ENCODE peak calls at places on chromosomes 5 and 9, in ten cellular contexts. V is GM13977, C is bronchial epithelial cell, K is AG04450, B is ovary, H is dorsolateral prefrontal cortex, D is activated B cell treated with CpG ODN at 0.5 μM for 24 hours, N is adrenal gland, L is astrocyte of the spinal cord, U is HCT116. T is an unnamed sample.
A peak's percentile ranks its signal among the peaks of the same experiment; 100 is the strongest.

GRCh38 chr5:176675676-176676360 is 28.5 kb downstream of the TSPAN17 start:
- DNase-seq in U (peak; percentile 57), K (no peak), L (no peak), D (no peak), N (no peak), C (peak; percentile 43), V (no peak), H (no peak), B (no peak), T (no peak)

GRCh38 chr9:16039103-16039987 is 486.5 kb downstream of the CCDC171 start:
- DNase-seq in N (no peak), U (peak; percentile 34), K (no peak), D (no peak), H (no peak), L (peak; percentile 68), C (no peak), B (peak; percentile 61), V (no peak), T (no peak)

GRCh38 chr9:88535932-88536324 is 950 bp downstream of the NXNL2 start:
- DNase-seq in H (no peak), B (peak; percentile 60), N (peak; percentile 20), U (no peak), D (no peak), C (no peak), L (no peak), V (no peak), K (no peak), T (no peak)

GRCh38 chr5:170470808-170471404 is 32.9 kb upstream of the KCNIP1 start:
- DNase-seq in L (no peak), B (no peak), C (no peak), U (no peak), D (no peak), K (no peak), V (no peak), N (no peak), H (no peak), T (no peak)

GRCh38 chr5:777756-778161 is 6.8 kb downstream of the ZDHHC11B start:
- DNase-seq in B (peak; percentile 27), L (no peak), V (no peak), K (no peak), N (no peak), D (no peak), C (no peak), H (no peak), U (no peak), T (no peak)

GRCh38 chr5:84403773-84404172 is 19.1 kb upstream of the EDIL3 start:
- DNase-seq in C (peak; percentile 97), N (no peak), K (peak; percentile 70), D (no peak), B (no peak), H (no peak), L (peak; percentile 97), V (no peak), U (peak; percentile 35), T (no peak)

GRCh38 chr9:10925896-10926295 is 313.1 kb upstream of the PTPRD start:
- DNase-seq in V (no peak), D (no peak), K (no peak), L (no peak), N (no peak), C (no peak), U (no peak), B (no peak), H (no peak), T (no peak)

GRCh38 chr5:148268556-148268955 is at the start of gene SPINK13:
- DNase-seq in L (peak; percentile 80), D (no peak), U (peak; percentile 26), B (no peak), H (no peak), C (peak; percentile 81), K (no peak), V (no peak), N (peak; percentile 79), T (no peak)

GRCh38 chr5:55923177-55923872 is 71.4 kb downstream of the IL6ST start:
- DNase-seq in B (no peak), K (no peak), U (no peak), D (no peak), N (no peak), C (no peak), V (no peak), L (no peak), H (no peak), T (no peak)

GRCh38 chr9:113589890-113590289 is 126.4 kb downstream of the RGS3 start:
- DNase-seq in L (peak; percentile 52), V (no peak), H (no peak), N (no peak), D (no peak), K (no peak), U (no peak), C (peak; percentile 52), B (no peak), T (no peak)

GRCh38 chr5:131081371-131081770 is 83.7 kb downstream of the HINT1 start:
- DNase-seq in K (no peak), V (no peak), B (no peak), N (no peak), C (peak; percentile 6), H (no peak), D (no peak), U (no peak), L (no peak), T (no peak)

GRCh38 chr5:174223355-174223754 is 177.8 kb downstream of the NSG2 start:
- DNase-seq in H (no peak), L (no peak), V (no peak), U (no peak), C (no peak), N (no peak), B (no peak), K (no peak), D (no peak), T (no peak)

GRCh38 chr5:163696270-163696887 is 191.0 kb downstream of the MAT2B start:
- DNase-seq in K (peak; percentile 69), U (peak; percentile 19), H (no peak), L (peak; percentile 81), V (peak; percentile 6), D (no peak), N (peak; percentile 30), C (peak; percentile 67), B (no peak), T (peak; percentile 31)

GRCh38 chr5:100758306-100758705 is 144.8 kb downstream of the ST8SIA4 start:
- DNase-seq in D (no peak), L (peak; percentile 52), C (no peak), H (no peak), K (no peak), N (no peak), U (no peak), V (no peak), B (no peak), T (no peak)

GRCh38 chr5:123273984-123274383 is 149.2 kb downstream of the CEP120 start:
- DNase-seq in D (no peak), K (no peak), H (no peak), C (no peak), N (no peak), L (no peak), B (no peak), U (no peak), V (no peak), T (no peak)
- TF ChIP-seq CTCF in D (no peak), K (no peak), H (no peak), C (no peak), N (peak; percentile 13), L (peak; percentile 9), B (no peak), U (peak; percentile 40), V (no peak), T (peak; percentile 39)

GRCh38 chr9:134407123-134407779 is 81.0 kb downstream of the RXRA start:
- DNase-seq in N (peak; percentile 85), D (peak; percentile 80), C (peak; percentile 84), L (peak; percentile 88), V (peak; percentile 98), B (peak; percentile 88), H (peak; percentile 89), K (peak; percentile 71), U (peak; percentile 45), T (peak; percentile 90)
- TF ChIP-seq CTCF in N (no peak), D (no peak), C (no peak), L (no peak), V (no peak), B (no peak), H (no peak), K (no peak), U (no peak), T (no peak)

GRCh38 chr5:77064040-77064439 is 23.0 kb downstream of the ZBED3 start:
- DNase-seq in L (no peak), B (no peak), D (no peak), H (no peak), V (no peak), K (no peak), U (no peak), C (no peak), N (no peak), T (no peak)
- TF ChIP-seq CTCF in L (no peak), B (no peak), D (no peak), H (no peak), V (no peak), K (no peak), U (peak; percentile 45), C (peak; percentile 22), N (no peak), T (no peak)

GRCh38 chr9:111961011-111961410 is 64.4 kb downstream of the UGCG start:
- DNase-seq in B (no peak), U (no peak), V (no peak), D (no peak), L (peak; percentile 62), K (no peak), C (peak; percentile 39), H (no peak), N (no peak), T (no peak)

GRCh38 chr9:111955048-111955447 is 58.4 kb downstream of the UGCG start:
- DNase-seq in V (no peak), L (no peak), D (no peak), H (no peak), K (no peak), U (no peak), N (no peak), C (no peak), B (no peak), T (no peak)

GRCh38 chr9:111959960-111960359 is 63.3 kb downstream of the UGCG start:
- DNase-seq in U (no peak), C (peak; percentile 87), D (no peak), V (no peak), N (no peak), L (peak; percentile 74), B (no peak), K (no peak), H (no peak), T (no peak)

GRCh38 chr9:111959468-111959941 is 62.9 kb downstream of the UGCG start:
- DNase-seq in U (peak; percentile 19), N (no peak), L (peak; percentile 69), C (peak; percentile 100), H (no peak), D (no peak), V (no peak), K (no peak), B (no peak), T (peak; percentile 59)

DNA sequence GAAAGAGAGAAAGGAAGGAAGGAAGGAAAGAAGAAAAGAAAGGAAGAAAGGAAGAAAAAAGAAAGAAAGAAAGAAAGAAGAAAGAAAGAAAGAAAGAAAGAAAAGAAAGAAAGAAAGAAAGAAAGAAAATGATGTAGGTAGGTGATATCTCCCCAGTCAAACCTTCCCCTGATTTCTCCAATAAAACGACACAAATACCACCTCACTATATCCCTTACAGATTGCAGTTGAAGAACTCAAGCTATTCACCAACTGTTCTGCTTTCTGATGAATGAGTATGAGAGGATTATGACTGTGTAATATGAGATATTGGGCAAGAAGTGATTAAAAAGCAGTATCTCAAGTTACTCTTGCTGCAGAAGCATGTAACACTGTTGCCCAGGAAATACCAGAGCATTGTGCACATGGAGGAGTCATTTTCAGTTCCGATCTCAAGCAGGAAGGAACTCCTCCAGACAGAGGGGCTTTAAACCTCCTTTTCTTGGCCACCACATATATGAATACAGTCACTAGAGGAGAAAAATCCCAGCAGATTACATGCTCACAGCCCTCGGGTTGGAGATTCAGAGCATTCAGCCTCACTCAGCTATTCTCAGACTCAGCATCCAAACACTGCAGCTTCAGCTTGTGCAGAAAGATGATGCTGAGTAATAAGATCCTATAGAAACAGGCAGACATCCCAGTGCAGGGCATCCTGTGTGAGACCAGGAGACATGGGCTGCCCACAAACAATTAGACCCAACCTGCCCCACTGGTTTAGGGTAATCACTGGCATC is 61.4 kb downstream of the UGCG start:
- DNase-seq in B (no peak), N (no peak), D (no peak), V (no peak), C (peak; percentile 99), H (no peak), L (peak; percentile 97), K (peak; percentile 91), U (no peak), T (peak; percentile 86)
- TF ChIP-seq CTCF in B (no peak), N (no peak), D (no peak), V (no peak), C (no peak), H (no peak), L (no peak), K (no peak), U (no peak), T (no peak)

T was measured in AG09319.